ENCODE peak calls at places on chromosomes 5 and 9, in five cellular contexts. O is CD8-positive, alpha-beta T cell; D is lower leg skin; R is astrocyte; J is nephron progenitor cell. X is an unnamed sample.

GRCh38 chr5:82459626-82460025 is 181.5 kb upstream of the RPS23 start:
- DNase-seq in O (no peak), D (no peak), R (no peak), J (no peak), X (no peak)

GRCh38 chr9:137255448-137256114 is 454 bp downstream of the NELFB start:
- DNase-seq in O (no peak), D (no peak), R (no peak), J (no peak), X (peak; percentile 55)

GRCh38 chr9:134967547-134967930 is 49.8 kb upstream of the FCN1 start:
- DNase-seq in O (no peak), D (no peak), R (no peak), J (no peak), X (no peak)

GRCh38 chr9:119736478-119737454 is 367.5 kb upstream of the BRINP1 start:
- DNase-seq in O (no peak), D (no peak), R (no peak), J (peak; percentile 53), X (no peak)

GRCh38 chr5:9627541-9627940 is 2.6 kb downstream of the TAS2R1 start:
- DNase-seq in O (no peak), D (no peak), R (no peak), J (no peak), X (no peak)

GRCh38 chr5:95712347-95712958 is 18.7 kb upstream of the RHOBTB3 start:
- DNase-seq in O (no peak), D (no peak), R (peak; percentile 95), J (no peak), X (peak; percentile 99)

GRCh38 chr5:16934669-16935068 is 1.4 kb downstream of the MYO10 start:
- DNase-seq in O (no peak), D (no peak), R (peak; percentile 50), J (no peak), X (no peak)

GRCh38 chr5:111937091-111937490 is 180.1 kb upstream of the NREP start:
- DNase-seq in O (no peak), D (no peak), R (no peak), J (no peak), X (no peak)

GRCh38 chr5:15702102-15702501 is 202.1 kb downstream of the FBXL7 start:
- DNase-seq in O (no peak), D (no peak), R (peak; percentile 70), J (no peak), X (no peak)

GRCh38 chr9:112232233-112232632 is 57.1 kb upstream of the SUSD1 start:
- DNase-seq in O (no peak), D (no peak), R (no peak), J (no peak), X (no peak)

GRCh38 chr9:113520109-113520642 is 56.6 kb downstream of the RGS3 start:
- DNase-seq in O (peak; percentile 56), D (no peak), R (peak; percentile 46), J (no peak), X (peak; percentile 75)

GRCh38 chr9:124474151-124474550 is 23.9 kb downstream of the ADGRD2 start:
- DNase-seq in O (no peak), D (no peak), R (no peak), J (no peak), X (no peak)

GRCh38 chr5:66828551-66829421 is 232.6 kb downstream of the MAST4 start:
- DNase-seq in O (peak; percentile 55), D (peak; percentile 58), R (peak; percentile 82), J (peak; percentile 64), X (peak; percentile 51)

GRCh38 chr5:132510076-132510475 is 19.5 kb upstream of the IRF1 start:
- DNase-seq in O (no peak), D (no peak), R (peak; percentile 90), J (no peak), X (peak; percentile 72)

GRCh38 chr5:130402906-130403305 is 498.6 kb downstream of the CHSY3 start:
- DNase-seq in O (no peak), D (no peak), R (no peak), J (no peak), X (no peak)

GRCh38 chr9:8206720-8207119 is 407.1 kb upstream of the DMAC1 start:
- DNase-seq in O (no peak), D (no peak), R (no peak), J (no peak), X (no peak)

GRCh38 chr9:36802171-36802920 is 229.7 kb downstream of the MELK start:
- DNase-seq in O (no peak), D (no peak), R (peak; percentile 36), J (no peak), X (peak; percentile 34)

GRCh38 chr9:137807721-137808703 is 69.6 kb upstream of the CACNA1B start:
- DNase-seq in O (no peak), D (no peak), R (no peak), J (no peak), X (no peak)

GRCh38 chr5:122653087-122654017 is 121.5 kb upstream of the SNX2 start:
- DNase-seq in O (no peak), D (no peak), R (peak; percentile 50), J (no peak), X (no peak)

GRCh38 chr9:74035786-74036185 is 461.3 kb upstream of the RORB start:
- DNase-seq in O (no peak), D (no peak), R (peak; percentile 22), J (no peak), X (no peak)

GRCh38 chr5:42982107-42982622 is 58.0 kb downstream of the ANXA2R start:
- DNase-seq in O (no peak), D (no peak), R (no peak), J (no peak), X (no peak)

GRCh38 chr5:153276151-153276550 is 214.3 kb upstream of the GRIA1 start:
- DNase-seq in O (no peak), D (no peak), R (peak; percentile 16), J (peak; percentile 86), X (peak; percentile 69)

GRCh38 chr9:79600466-79600865 is 28.7 kb downstream of the TLE4 start:
- DNase-seq in O (no peak), D (no peak), R (no peak), J (no peak), X (no peak)

GRCh38 chr9:89167788-89168187 is 10.8 kb downstream of the SHC3 start:
- DNase-seq in O (no peak), D (no peak), R (no peak), J (no peak), X (no peak)

GRCh38 chr9:131024978-131025868 is 16.2 kb downstream of the LAMC3 start:
- DNase-seq in O (no peak), D (no peak), R (no peak), J (no peak), X (no peak)

GRCh38 chr5:73338201-73339126 is 110.1 kb downstream of the FOXD1 start:
- DNase-seq in O (no peak), D (no peak), R (peak; percentile 92), J (no peak), X (no peak)

GRCh38 chr5:173231996-173232498 is 3.0 kb downstream of the NKX2-5 start:
- DNase-seq in O (no peak), D (no peak), R (no peak), J (no peak), X (no peak)
- TF ChIP-seq CTCF in O (no peak), D (no peak), R (no peak), J (no peak), X (no peak)

GRCh38 chr9:37963936-37964739 is 60.2 kb upstream of the SLC25A51 start:
- DNase-seq in O (no peak), D (peak; percentile 62), R (peak; percentile 99), J (no peak), X (peak; percentile 66)

GRCh38 chr9:37967272-37967581 is 63.3 kb upstream of the SLC25A51 start:
- DNase-seq in O (no peak), D (no peak), R (no peak), J (no peak), X (peak; percentile 76)

GRCh38 chr9:37965116-37965515 is 61.2 kb upstream of the SLC25A51 start:
- DNase-seq in O (no peak), D (no peak), R (no peak), J (no peak), X (no peak)

GRCh38 chr9:37966443-37967271 is 62.7 kb upstream of the SLC25A51 start:
- DNase-seq in O (no peak), D (no peak), R (no peak), J (no peak), X (no peak)

GRCh38 chr9:37964740-37965081 is 60.8 kb upstream of the SLC25A51 start:
- DNase-seq in O (no peak), D (no peak), R (no peak), J (no peak), X (no peak)
- TF ChIP-seq CTCF in O (no peak), D (no peak), R (no peak), J (no peak), X (no peak)

GRCh38 chr9:698937-699336 is 142.6 kb upstream of the DMRT1 start:
- DNase-seq in O (no peak), D (no peak), R (no peak), J (no peak), X (no peak)

GRCh38 chr9:695252-695651 is 146.2 kb upstream of the DMRT1 start:
- DNase-seq in O (no peak), D (no peak), R (no peak), J (no peak), X (no peak)

GRCh38 chr9:694499-695154 is 146.9 kb upstream of the DMRT1 start:
- DNase-seq in O (no peak), D (no peak), R (peak; percentile 95), J (no peak), X (peak; percentile 68)

GRCh38 chr9:698276-698675 is 143.2 kb upstream of the DMRT1 start:
- DNase-seq in O (no peak), D (no peak), R (peak; percentile 71), J (no peak), X (no peak)

DNA sequence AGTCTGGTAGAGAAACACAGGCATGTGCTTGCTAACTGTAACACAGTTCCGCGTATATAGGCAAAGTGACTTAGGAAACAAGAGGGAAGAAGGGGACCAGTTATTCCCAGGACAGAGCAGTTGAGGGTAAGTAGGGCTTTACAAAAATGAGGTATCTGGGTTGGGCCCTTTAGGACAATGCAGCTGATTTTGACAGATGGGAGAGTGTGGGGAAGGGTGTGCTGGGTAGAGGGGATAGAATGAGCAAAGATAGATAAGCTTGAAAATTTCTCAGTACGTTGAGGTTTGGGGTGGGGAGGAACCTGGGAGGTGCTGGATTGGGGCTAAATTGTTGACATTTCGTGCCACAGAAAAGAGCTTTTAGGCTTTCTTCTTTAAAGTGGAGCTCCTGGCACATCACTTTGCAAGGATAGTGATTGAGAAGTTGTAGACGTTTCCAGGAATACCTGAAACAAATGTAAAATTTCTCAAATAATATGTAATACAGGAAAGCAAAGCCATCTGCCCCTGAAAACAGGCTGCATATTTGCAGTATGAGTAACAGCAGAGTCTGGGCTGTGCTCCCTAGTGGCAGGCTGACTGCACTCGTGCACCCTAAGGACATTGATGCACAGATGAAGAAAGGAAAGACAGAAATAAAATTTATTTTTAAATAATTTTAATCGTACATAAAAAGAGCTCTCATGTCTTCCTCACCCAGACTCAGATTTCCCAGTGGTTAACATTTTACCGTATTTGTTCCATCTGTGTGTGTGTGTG is 145.0 kb upstream of the DMRT1 start:
- DNase-seq in O (no peak), D (peak; percentile 49), R (peak; percentile 83), J (no peak), X (peak; percentile 31)
- TF ChIP-seq CTCF in O (no peak), D (no peak), R (peak; percentile 31), J (no peak), X (no peak)

DNA sequence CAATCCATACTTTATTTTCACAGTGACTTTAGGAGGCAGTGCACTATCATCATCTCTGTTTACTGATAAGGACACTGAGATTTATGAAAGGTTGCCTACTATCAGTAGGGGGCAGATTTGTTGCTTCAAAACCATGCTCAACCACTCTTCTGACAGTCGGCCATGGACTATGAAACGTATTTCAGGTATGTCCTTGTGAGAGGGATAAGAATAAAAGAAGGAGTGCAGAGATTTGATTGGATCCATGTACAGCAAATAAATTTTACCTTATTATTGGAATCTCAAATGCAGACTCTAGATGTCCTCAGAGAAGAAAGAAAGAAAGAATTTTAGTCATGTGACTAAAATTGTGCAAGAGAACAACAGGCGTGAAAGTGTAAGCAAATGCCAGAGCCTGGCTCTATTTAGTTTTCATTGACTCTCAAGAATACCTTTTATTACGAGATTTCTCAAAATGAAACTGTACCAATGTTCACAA is 296.6 kb upstream of the RASA1 start:
- DNase-seq in O (no peak), D (no peak), R (peak; percentile 8), J (no peak), X (peak; percentile 13)
- TF ChIP-seq CTCF in O (peak; percentile 21), D (no peak), R (no peak), J (no peak), X (no peak)